ENCODE peak calls at places on chromosome 9, in eight cellular contexts. V is right atrium auricular region; M is type B pancreatic cell; I is stimulated activated CD4-positive, alpha-beta T cell treated with anti-CD3 and anti-CD28 coated beads, Interleukin-1b, Interleukin-23, amount 100 ng/mL, for 24 hours; U is Panc1; T is NCI-H1105; W is CD4-positive, alpha-beta T cell; O is body of pancreas. R is an unnamed sample.

GRCh38 chr9:130343445-130343918 is 77.9 kb downstream of the HMCN2 start:
- DNase-seq in V (no peak), M (no peak), I (no peak), U (no peak), T (no peak), W (peak; percentile 13), O (no peak), R (peak; percentile 42)

GRCh38 chr9:108759835-108760234 is 96.0 kb downstream of the ACTL7B start:
- DNase-seq in V (no peak), M (no peak), I (no peak), U (no peak), T (no peak), W (no peak), O (peak; percentile 41), R (no peak)

GRCh38 chr9:93127395-93127911 is 6.6 kb downstream of the NINJ1 start:
- DNase-seq in V (no peak), M (no peak), I (no peak), U (no peak), T (no peak), W (no peak), O (no peak), R (no peak)

GRCh38 chr9:19485193-19485592 is 76.4 kb downstream of the ACER2 start:
- DNase-seq in V (no peak), M (no peak), I (no peak), U (no peak), T (peak; percentile 56), W (no peak), O (no peak), R (no peak)

GRCh38 chr9:110047955-110048472 is 159.9 kb downstream of the C9orf152 start:
- DNase-seq in V (no peak), M (no peak), I (no peak), U (no peak), T (peak; percentile 34), W (no peak), O (peak; percentile 6), R (no peak)

GRCh38 chr9:127905788-127906191 is 6.4 kb upstream of the ST6GALNAC6 start:
- DNase-seq in V (no peak), M (no peak), I (no peak), U (no peak), T (no peak), W (peak; percentile 70), O (peak; percentile 42), R (no peak)

GRCh38 chr9:94600258-94600657 is 6.6 kb upstream of the FBP2 start:
- DNase-seq in V (no peak), M (no peak), I (no peak), U (no peak), T (no peak), W (no peak), O (no peak), R (no peak)

GRCh38 chr9:109191746-109192145 is 24.7 kb upstream of the FRRS1L start:
- DNase-seq in V (no peak), M (no peak), I (no peak), U (no peak), T (no peak), W (no peak), O (no peak), R (no peak)

GRCh38 chr9:110936719-110937452 is 101.4 kb downstream of the LPAR1 start:
- DNase-seq in V (no peak), M (no peak), I (no peak), U (no peak), T (no peak), W (no peak), O (no peak), R (no peak)

GRCh38 chr9:108272350-108272899 is 583.4 kb downstream of the ACTL7B start:
- DNase-seq in V (peak; percentile 64), M (no peak), I (no peak), U (no peak), T (peak; percentile 41), W (no peak), O (peak; percentile 69), R (peak; percentile 37)

GRCh38 chr9:86187121-86187520 is 72.3 kb downstream of the C9orf153 start:
- DNase-seq in V (no peak), M (no peak), I (no peak), U (no peak), T (no peak), W (no peak), O (no peak), R (no peak)

GRCh38 chr9:116187570-116188170 is 34.1 kb downstream of the PAPPA start:
- DNase-seq in V (no peak), M (no peak), I (no peak), U (no peak), T (no peak), W (no peak), O (no peak), R (no peak)

GRCh38 chr9:38437193-38437823 is 13.1 kb upstream of the IGFBPL1 start:
- DNase-seq in V (peak; percentile 34), M (no peak), I (no peak), U (no peak), T (no peak), W (no peak), O (peak; percentile 75), R (no peak)

R was measured in adrenal gland.